ENCODE peak calls at places on chromosomes 7 and 10, in five cellular contexts. Z is stimulated activated CD8-positive, alpha-beta memory T cell treated with anti-CD3 and anti-CD28 coated beads, Interleukin-12 subunit alpha, Interleukin-12 subunit beta, amount 100 ng/mL, for 1 hour; S is AG08395; F is WERI-Rb-1; W is GDM1. C is an unnamed sample.

GRCh38 chr7:155229548-155230168 is 68.0 kb upstream of the INSIG1 start:
- DNase-seq in Z (no peak), S (no peak), F (no peak), W (no peak), C (no peak)

GRCh38 chr10:20993387-20994170 is 96.5 kb upstream of the NEBL start:
- DNase-seq in Z (no peak), S (no peak), F (no peak), W (no peak), C (no peak)

GRCh38 chr10:120600871-120601644 is 144.0 kb downstream of the PLPP4 start:
- DNase-seq in Z (no peak), S (no peak), F (peak), W (no peak), C (peak)

GRCh38 chr7:44058759-44059218 is 6.6 kb downstream of the PGAM2 start:
- DNase-seq in Z (no peak), S (no peak), F (no peak), W (no peak), C (no peak)

GRCh38 chr10:91163269-91163708 is 57.2 kb upstream of the PCGF5 start:
- DNase-seq in Z (peak), S (peak), F (peak), W (peak), C (peak)

GRCh38 chr7:16135628-16136027 is 285.7 kb downstream of the CRPPA start:
- DNase-seq in Z (no peak), S (no peak), F (no peak), W (no peak), C (no peak)

GRCh38 chr10:72790216-72790990 is 98.5 kb downstream of the MCU start:
- DNase-seq in Z (no peak), S (no peak), F (no peak), W (no peak), C (no peak)

GRCh38 chr7:42550706-42551470 is 313.9 kb upstream of the GLI3 start:
- DNase-seq in Z (no peak), S (no peak), F (no peak), W (no peak), C (no peak)

GRCh38 chr10:49054753-49055152 is 60.6 kb downstream of the VSTM4 start:
- DNase-seq in Z (no peak), S (no peak), F (no peak), W (no peak), C (no peak)

GRCh38 chr10:11663763-11664555 is 52.5 kb upstream of the USP6NL start:
- DNase-seq in Z (no peak), S (no peak), F (no peak), W (no peak), C (no peak)

C was measured in SK-N-DZ.